ENCODE peak calls at places on chromosomes 11 and 22, in seven cellular contexts. One of them, this sample, is unnamed.

GRCh38 chr22:39343259-39344045 is 6.3 kb upstream of the SYNGR1 start:
- DNase-seq in HepG2: peak
- DNase-seq in adipocyte: peak
- DNase-seq in lower leg skin: no peak
- DNase-seq in ACHN: peak
- DNase-seq in hippocampal formation: peak
- DNase-seq in non-pigmented ciliary epithelial cell: no peak
- DNase-seq in this sample: peak

GRCh38 chr22:50714150-50714549 is 23.9 kb upstream of the ACR start:
- DNase-seq in HepG2: no peak
- DNase-seq in adipocyte: no peak
- DNase-seq in lower leg skin: no peak
- DNase-seq in ACHN: no peak
- DNase-seq in hippocampal formation: no peak
- DNase-seq in non-pigmented ciliary epithelial cell: no peak
- DNase-seq in this sample: no peak

GRCh38 chr11:47941907-47942558 is 38.3 kb upstream of the PTPRJ start:
- DNase-seq in HepG2: peak
- DNase-seq in adipocyte: no peak
- DNase-seq in lower leg skin: no peak
- DNase-seq in ACHN: no peak
- DNase-seq in hippocampal formation: peak
- DNase-seq in non-pigmented ciliary epithelial cell: no peak
- DNase-seq in this sample: no peak

GRCh38 chr11:68684385-68685356 is at the start of gene GAL:
- DNase-seq in HepG2: no peak
- DNase-seq in adipocyte: peak
- DNase-seq in lower leg skin: no peak
- DNase-seq in ACHN: peak
- DNase-seq in hippocampal formation: no peak
- DNase-seq in non-pigmented ciliary epithelial cell: no peak
- DNase-seq in this sample: no peak

GRCh38 chr11:76783294-76783900 is at the start of gene TSKU:
- DNase-seq in HepG2: no peak
- DNase-seq in adipocyte: no peak
- DNase-seq in lower leg skin: peak
- DNase-seq in ACHN: peak
- DNase-seq in hippocampal formation: no peak
- DNase-seq in non-pigmented ciliary epithelial cell: no peak
- DNase-seq in this sample: no peak

GRCh38 chr11:2209370-2209801 is 37.8 kb upstream of the TH start:
- DNase-seq in HepG2: no peak
- DNase-seq in adipocyte: no peak
- DNase-seq in lower leg skin: peak
- DNase-seq in ACHN: no peak
- DNase-seq in hippocampal formation: no peak
- DNase-seq in non-pigmented ciliary epithelial cell: no peak
- DNase-seq in this sample: no peak

GRCh38 chr11:114259124-114259526 is 37.1 kb upstream of the NNMT start:
- DNase-seq in HepG2: no peak
- DNase-seq in adipocyte: no peak
- DNase-seq in lower leg skin: peak
- DNase-seq in ACHN: no peak
- DNase-seq in hippocampal formation: no peak
- DNase-seq in non-pigmented ciliary epithelial cell: no peak
- DNase-seq in this sample: no peak

GRCh38 chr11:26228778-26229177 is 103.2 kb upstream of the ANO3 start:
- DNase-seq in HepG2: no peak
- DNase-seq in adipocyte: peak
- DNase-seq in lower leg skin: no peak
- DNase-seq in ACHN: no peak
- DNase-seq in hippocampal formation: no peak
- DNase-seq in non-pigmented ciliary epithelial cell: no peak
- DNase-seq in this sample: peak

GRCh38 chr11:72423840-72424239 is 10.5 kb downstream of the CLPB start:
- DNase-seq in HepG2: no peak
- DNase-seq in adipocyte: no peak
- DNase-seq in lower leg skin: peak
- DNase-seq in ACHN: no peak
- DNase-seq in hippocampal formation: no peak
- DNase-seq in non-pigmented ciliary epithelial cell: no peak
- DNase-seq in this sample: no peak

GRCh38 chr11:104956528-104956927 is 11.8 kb downstream of the CASP4 start:
- DNase-seq in HepG2: peak
- DNase-seq in adipocyte: no peak
- DNase-seq in lower leg skin: no peak
- DNase-seq in ACHN: no peak
- DNase-seq in hippocampal formation: no peak
- DNase-seq in non-pigmented ciliary epithelial cell: no peak
- DNase-seq in this sample: no peak

GRCh38 chr22:42769574-42770447 is 49.1 kb upstream of the A4GALT start:
- DNase-seq in HepG2: no peak
- DNase-seq in adipocyte: no peak
- DNase-seq in lower leg skin: no peak
- DNase-seq in ACHN: peak
- DNase-seq in hippocampal formation: no peak
- DNase-seq in non-pigmented ciliary epithelial cell: peak
- DNase-seq in this sample: peak

GRCh38 chr22:29824677-29825076 is 13.4 kb downstream of the ASCC2 start:
- DNase-seq in HepG2: no peak
- DNase-seq in adipocyte: no peak
- DNase-seq in lower leg skin: peak
- DNase-seq in ACHN: no peak
- DNase-seq in hippocampal formation: no peak
- DNase-seq in non-pigmented ciliary epithelial cell: no peak
- DNase-seq in this sample: no peak

GRCh38 chr11:76724162-76724768 is 53.7 kb upstream of the LRRC32 start:
- DNase-seq in HepG2: no peak
- DNase-seq in adipocyte: no peak
- DNase-seq in lower leg skin: no peak
- DNase-seq in ACHN: no peak
- DNase-seq in hippocampal formation: no peak
- DNase-seq in non-pigmented ciliary epithelial cell: no peak
- DNase-seq in this sample: no peak

GRCh38 chr11:86632499-86633269 is 39.7 kb downstream of the ME3 start:
- DNase-seq in HepG2: peak
- DNase-seq in adipocyte: peak
- DNase-seq in lower leg skin: no peak
- DNase-seq in ACHN: peak
- DNase-seq in hippocampal formation: no peak
- DNase-seq in non-pigmented ciliary epithelial cell: peak
- DNase-seq in this sample: peak

GRCh38 chr11:94032066-94032465 is 10.9 kb downstream of the HEPHL1 start:
- DNase-seq in HepG2: no peak
- DNase-seq in adipocyte: no peak
- DNase-seq in lower leg skin: no peak
- DNase-seq in ACHN: no peak
- DNase-seq in hippocampal formation: no peak
- DNase-seq in non-pigmented ciliary epithelial cell: no peak
- DNase-seq in this sample: no peak

GRCh38 chr11:59253001-59253400 is 40.3 kb upstream of the MPEG1 start:
- DNase-seq in HepG2: no peak
- DNase-seq in adipocyte: no peak
- DNase-seq in lower leg skin: no peak
- DNase-seq in ACHN: no peak
- DNase-seq in hippocampal formation: no peak
- DNase-seq in non-pigmented ciliary epithelial cell: no peak
- DNase-seq in this sample: no peak

GRCh38 chr22:41311487-41311886 is 10.2 kb downstream of the ZC3H7B start:
- DNase-seq in HepG2: no peak
- DNase-seq in adipocyte: no peak
- DNase-seq in lower leg skin: no peak
- DNase-seq in ACHN: no peak
- DNase-seq in hippocampal formation: no peak
- DNase-seq in non-pigmented ciliary epithelial cell: no peak
- DNase-seq in this sample: no peak

GRCh38 chr11:25981998-25982397 is 349.9 kb upstream of the ANO3 start:
- DNase-seq in HepG2: peak
- DNase-seq in adipocyte: peak
- DNase-seq in lower leg skin: no peak
- DNase-seq in ACHN: peak
- DNase-seq in hippocampal formation: no peak
- DNase-seq in non-pigmented ciliary epithelial cell: peak
- DNase-seq in this sample: peak

GRCh38 chr11:106950067-106950491 is 68.2 kb downstream of the GUCY1A2 start:
- DNase-seq in HepG2: no peak
- DNase-seq in adipocyte: no peak
- DNase-seq in lower leg skin: no peak
- DNase-seq in ACHN: no peak
- DNase-seq in hippocampal formation: no peak
- DNase-seq in non-pigmented ciliary epithelial cell: no peak
- DNase-seq in this sample: no peak

This sample was measured in fibroblast of mammary gland.